ENCODE peak calls at places on chromosomes 11 and 22, in four cellular contexts. D is upper lobe of right lung, X is EL, Z is HTR-8/SVneo. Y is an unnamed sample.

GRCh38 chr11:112555491-112556364 is 295.1 kb upstream of the PLET1 start:
- DNase-seq in Z (peak; percentile 57), D (peak; percentile 84), X (peak; percentile 46), Y (no peak)

GRCh38 chr22:33271390-33272161 is 213.4 kb upstream of the SYN3 start:
- DNase-seq in D (no peak), Z (no peak), X (no peak), Y (peak; percentile 58)

GRCh38 chr11:122663764-122664163 is 8.2 kb downstream of the UBASH3B start:
- DNase-seq in D (no peak), Z (no peak), X (peak; percentile 40), Y (no peak)

GRCh38 chr11:32987851-32988250 is 27.8 kb upstream of the DEPDC7 start:
- DNase-seq in X (no peak), D (no peak), Z (no peak), Y (no peak)

GRCh38 chr22:38782402-38783094 is 11.4 kb downstream of the DNAL4 start:
- DNase-seq in D (no peak), X (peak; percentile 56), Z (no peak), Y (peak; percentile 61)

GRCh38 chr11:128772814-128773213 is 78.9 kb downstream of the FLI1 start:
- DNase-seq in D (peak; percentile 81), Z (no peak), X (no peak), Y (no peak)

GRCh38 chr11:65992056-65992455 is 9.9 kb downstream of the EIF1AD start:
- DNase-seq in D (no peak), Z (no peak), X (no peak), Y (no peak)

GRCh38 chr11:30583505-30584280 is 2.5 kb downstream of the MPPED2 start:
- DNase-seq in Z (no peak), D (peak; percentile 46), X (no peak), Y (no peak)

GRCh38 chr22:39932918-39933649 is 27.1 kb upstream of the TMA7B start:
- DNase-seq in Z (peak; percentile 19), X (peak; percentile 41), D (no peak), Y (no peak)

GRCh38 chr22:17575151-17575550 is 11.9 kb downstream of the SLC25A18 start:
- DNase-seq in Z (no peak), X (no peak), D (no peak), Y (no peak)

GRCh38 chr11:66408488-66409214 is 12.2 kb upstream of the NPAS4 start:
- DNase-seq in X (peak; percentile 93), D (peak; percentile 93), Z (peak; percentile 94), Y (peak; percentile 90)

GRCh38 chr11:66981976-66982578 is 7.0 kb downstream of the C11orf86 start:
- DNase-seq in Z (peak; percentile 78), X (peak; percentile 95), D (peak; percentile 78), Y (peak; percentile 82)

GRCh38 chr22:42171417-42171816 is 40.8 kb upstream of the CYP2D6 start:
- DNase-seq in X (no peak), D (no peak), Z (no peak), Y (no peak)

GRCh38 chr11:21048626-21049025 is 379.2 kb downstream of the NELL1 start:
- DNase-seq in Z (no peak), X (no peak), D (no peak), Y (no peak)

GRCh38 chr11:3995949-3996554 is 98.5 kb upstream of the RRM1 start:
- DNase-seq in Z (peak; percentile 32), D (no peak), X (peak; percentile 78), Y (peak; percentile 56)

GRCh38 chr11:64251986-64252837 is 882 bp downstream of the PLCB3 start:
- DNase-seq in X (peak; percentile 69), Z (peak; percentile 41), D (peak; percentile 85), Y (no peak)

GRCh38 chr11:73749118-73749517 is 11.8 kb downstream of the RAB6A start:
- DNase-seq in Z (no peak), X (no peak), D (no peak), Y (no peak)

GRCh38 chr11:27701262-27702105 is 1.2 kb upstream of the BDNF start:
- DNase-seq in X (peak; percentile 84), Z (no peak), D (peak; percentile 62), Y (peak; percentile 67)

GRCh38 chr22:43554259-43554636 is 142.4 kb downstream of the MPPED1 start:
- DNase-seq in Z (no peak), X (no peak), D (no peak), Y (no peak)

GRCh38 chr22:20524004-20524481 is 16.6 kb downstream of the MED15 start:
- DNase-seq in D (no peak), X (no peak), Z (no peak), Y (no peak)

GRCh38 chr11:2673871-2674471 is 25.8 kb downstream of the KCNQ1OT1 start:
- DNase-seq in Z (no peak), X (no peak), D (no peak), Y (no peak)

GRCh38 chr22:44575344-44576268 is 77.6 kb upstream of the RTL6 start:
- DNase-seq in Z (no peak), D (peak; percentile 36), X (no peak), Y (no peak)

GRCh38 chr11:24833598-24833997 is 336.7 kb downstream of the LUZP2 start:
- DNase-seq in D (no peak), X (no peak), Z (no peak), Y (no peak)